ENCODE peak calls at places on chromosomes 11 and 22, in four cellular contexts. X is adipocyte, D is progenitor cell of endocrine pancreas, H is T-helper 1 cell. C is an unnamed sample.
A peak's percentile ranks its signal among the peaks of the same experiment; 100 is the strongest.

GRCh38 chr11:1763796-1764661 is at the start of gene CTSD:
- DNase-seq in H (peak; percentile 80), X (peak; percentile 93), D (peak; percentile 84), C (no peak)

GRCh38 chr11:73141309-73142127 is 600 bp downstream of the FCHSD2 start:
- DNase-seq in H (peak; percentile 24), X (peak; percentile 81), D (peak; percentile 61), C (no peak)

GRCh38 chr11:66546368-66546965 is at the start of gene ACTN3:
- DNase-seq in H (peak; percentile 4), X (peak; percentile 63), D (no peak), C (no peak)

GRCh38 chr11:41053894-41054293 is 405.6 kb downstream of the LRRC4C start:
- DNase-seq in H (no peak), D (no peak), X (no peak), C (no peak)

GRCh38 chr11:116109228-116109627 is 605.0 kb upstream of the CADM1 start:
- DNase-seq in D (no peak), X (no peak), H (no peak), C (no peak)

GRCh38 chr11:120334894-120335462 is 1.2 kb upstream of the ARHGEF12 start:
- DNase-seq in D (peak; percentile 31), H (peak; percentile 56), X (peak; percentile 93), C (no peak)

GRCh38 chr11:28673687-28674431 is 565.7 kb downstream of the METTL15 start:
- DNase-seq in D (no peak), H (no peak), X (peak; percentile 65), C (no peak)

GRCh38 chr22:40666151-40666848 is 13.0 kb upstream of the MCHR1 start:
- DNase-seq in H (no peak), D (no peak), X (no peak), C (no peak)

GRCh38 chr11:64146036-64146943 is 19.6 kb downstream of the MACROD1 start:
- DNase-seq in X (peak; percentile 49), H (peak; percentile 55), D (no peak), C (no peak)

GRCh38 chr11:69641681-69642548 is 959 bp downstream of the CCND1 start:
- DNase-seq in H (no peak), X (peak; percentile 55), D (no peak), C (no peak)

GRCh38 chr11:62721994-62722393 is 5.3 kb downstream of the HNRNPUL2 start:
- DNase-seq in H (no peak), D (no peak), X (no peak), C (no peak)

GRCh38 chr22:49307870-49308269 is 519.8 kb downstream of the BRD1 start:
- DNase-seq in H (no peak), D (peak; percentile 1), X (no peak), C (no peak)

GRCh38 chr11:60310407-60310998 is 16.6 kb upstream of the MS4A6E start:
- DNase-seq in X (no peak), D (no peak), H (no peak), C (no peak)

GRCh38 chr22:42697542-42698013 is 23.1 kb downstream of the A4GALT start:
- DNase-seq in D (no peak), H (no peak), X (peak; percentile 49), C (no peak)

GRCh38 chr11:18093946-18094345 is 11.9 kb downstream of the SAAL1 start:
- DNase-seq in H (no peak), X (no peak), D (no peak), C (no peak)

GRCh38 chr22:31126869-31127175 is 4.1 kb downstream of the INPP5J start:
- DNase-seq in H (no peak), D (no peak), X (no peak), C (no peak)

GRCh38 chr11:44112083-44112865 is 16.8 kb downstream of the EXT2 start:
- DNase-seq in H (no peak), X (peak; percentile 72), D (no peak), C (no peak)

GRCh38 chr22:49163960-49164690 is 663.5 kb downstream of the BRD1 start:
- DNase-seq in H (no peak), X (no peak), D (no peak), C (no peak)

GRCh38 chr11:1375161-1375954 is 14.4 kb upstream of the BRSK2 start:
- DNase-seq in H (no peak), D (no peak), X (no peak), C (no peak)

GRCh38 chr11:78958444-78958843 is 383.8 kb upstream of the NARS2 start:
- DNase-seq in D (no peak), H (no peak), X (no peak), C (no peak)

GRCh38 chr11:103863497-103863896 is 172.9 kb upstream of the DDI1 start:
- DNase-seq in D (no peak), X (no peak), H (no peak), C (no peak)

GRCh38 chr11:283405-284080 is 5.3 kb downstream of the NLRP6 start:
- DNase-seq in X (no peak), H (no peak), D (no peak), C (no peak)

GRCh38 chr11:128207861-128208321 is 379.5 kb downstream of the ETS1 start:
- DNase-seq in X (peak; percentile 79), H (no peak), D (no peak), C (no peak)

GRCh38 chr11:77100166-77101042 is 2.2 kb upstream of the OMP start:
- DNase-seq in H (no peak), D (no peak), X (no peak), C (no peak)

GRCh38 chr11:75193711-75194110 is 42.8 kb downstream of the SLCO2B1 start:
- DNase-seq in X (no peak), H (no peak), D (no peak), C (no peak)

GRCh38 chr22:49582171-49582570 is 245.5 kb downstream of the BRD1 start:
- DNase-seq in D (no peak), X (no peak), H (no peak), C (no peak)

GRCh38 chr11:73201249-73201648 is 16.8 kb upstream of the P2RY2 start:
- DNase-seq in X (no peak), H (no peak), D (no peak), C (no peak)

GRCh38 chr11:68269414-68270081 is 2.2 kb downstream of the C11orf24 start:
- DNase-seq in D (no peak), X (peak; percentile 78), H (no peak), C (no peak)